ENCODE peak calls at places on chromosomes 4 and X, in four cellular contexts. A, U, L and G are unnamed samples. For H3K4me1, the result is how much of the 10 kb centered on the place peaks cover.

GRCh38 chr4:85603437-85604336 is 128.7 kb downstream of the ARHGAP24 start:
- DNase-seq in U (peak), A (no peak), L (no peak), G (no peak)

GRCh38 chr4:85102606-85103005 is 136.1 kb upstream of the WDFY3 start:
- DNase-seq in L (no peak), U (peak), A (peak), G (no peak)

GRCh38 chrX:149039057-149039456 is 466.0 kb downstream of the IDS start:
- DNase-seq in U (no peak), L (no peak), A (no peak), G (no peak)

GRCh38 chr4:1842993-1843448 is 12.9 kb downstream of the LETM1 start:
- DNase-seq in A (no peak), U (peak), L (no peak), G (peak)

GRCh38 chr4:169133932-169134331 is 123.9 kb upstream of the CBR4 start:
- DNase-seq in U (no peak), A (no peak), L (no peak), G (no peak)

GRCh38 chrX:23525531-23525930 is 141.8 kb upstream of the PRDX4 start:
- DNase-seq in U (no peak), A (no peak), L (no peak), G (no peak)

GRCh38 chr4:25843340-25844097 is 19.3 kb downstream of the SEL1L3 start:
- DNase-seq in U (no peak), A (no peak), L (no peak), G (no peak)

GRCh38 chr4:87120411-87121162 is 99.8 kb downstream of the KLHL8 start:
- DNase-seq in L (no peak), A (no peak), U (peak), G (peak)

GRCh38 chrX:148466292-148466691 is 34.1 kb upstream of the AFF2 start:
- DNase-seq in U (no peak), L (no peak), A (no peak), G (no peak)

GRCh38 chr4:78551420-78552351 is at the start of gene ANXA3:
- DNase-seq in A (peak), L (peak), U (peak), G (no peak)

GRCh38 chr4:153211986-153212720 is 7.9 kb downstream of the TRIM2 start:
- DNase-seq in U (peak), L (no peak), A (no peak), G (peak)
- H3K4me1 ChIP-seq in U (under half), L (under half), A (under half), G (under half)

GRCh38 chr4:20987191-20987590 is 286.9 kb downstream of the PACRGL start:
- DNase-seq in A (peak), L (no peak), U (no peak), G (no peak)
- H3K18ac ChIP-seq in A (no peak), L (no peak), U (no peak), G (no peak)

DNA sequence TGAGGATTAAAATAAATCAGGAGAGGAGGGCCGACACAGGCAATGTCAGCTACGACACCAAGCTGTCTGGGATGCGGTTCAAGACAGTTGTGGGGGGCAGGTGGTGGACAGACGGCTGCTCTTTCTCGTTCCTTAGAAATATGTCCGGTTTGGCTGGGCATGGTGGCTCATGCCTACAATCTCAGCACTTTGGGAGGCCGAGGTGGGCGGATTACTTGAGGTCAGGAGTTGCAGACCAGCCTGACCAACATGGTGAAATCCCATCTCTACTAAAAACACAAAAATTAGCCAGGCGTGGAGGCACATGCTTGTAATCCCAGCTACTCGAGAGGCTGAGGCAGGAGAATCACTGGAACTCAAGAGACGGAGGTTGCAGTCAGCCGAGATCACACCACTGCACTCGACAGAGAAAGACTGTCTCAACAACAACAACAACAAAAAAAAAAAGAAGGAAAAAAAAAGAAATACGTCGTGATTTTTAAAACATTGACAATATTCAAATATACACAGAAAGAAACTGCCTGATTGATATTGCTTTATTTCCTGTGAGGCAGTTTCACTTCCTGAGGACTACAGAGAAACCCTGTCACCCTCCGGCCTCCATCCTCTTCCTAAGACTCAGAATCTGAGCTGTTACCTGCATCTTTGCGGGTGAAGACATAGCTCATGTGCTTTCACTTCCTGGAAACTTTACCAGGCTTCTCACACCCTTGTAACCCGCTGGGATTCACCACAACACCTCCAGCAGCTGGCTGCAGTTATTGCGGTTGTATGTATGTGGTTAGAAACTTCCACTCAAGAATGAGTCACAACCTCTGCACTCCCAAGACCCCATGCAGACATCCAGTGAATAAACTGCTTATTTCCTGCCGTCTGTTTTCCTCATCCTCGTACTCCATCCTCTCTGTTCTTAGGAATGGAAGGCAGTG is 63.8 kb upstream of the STS start:
- DNase-seq in U (peak), A (peak), L (no peak), G (peak)
- H3K4me1 ChIP-seq in U (under half), A (under half), L (under half), G (under half)

DNA sequence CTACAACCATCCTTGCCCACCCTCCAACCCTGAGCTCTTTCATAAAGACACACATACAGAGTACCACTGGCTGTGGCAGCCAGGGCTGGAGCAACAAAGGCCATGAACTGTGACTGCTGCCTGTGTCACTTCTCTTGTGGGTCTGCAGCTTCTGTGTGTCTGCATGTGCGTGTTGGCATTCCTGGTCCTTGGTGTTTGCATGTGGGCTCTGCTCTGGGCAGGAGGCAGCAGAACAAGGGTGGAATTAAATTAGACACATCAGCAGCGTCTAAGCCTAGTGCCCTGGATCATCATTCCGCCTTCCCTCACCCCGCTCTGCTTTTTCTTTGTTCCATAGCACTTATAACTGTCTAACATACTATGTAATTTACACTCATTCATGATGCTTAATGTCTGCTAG is 157.7 kb downstream of the MGST2 start:
- DNase-seq in U (no peak), A (no peak), L (no peak), G (no peak)
- H3K18ac ChIP-seq in U (no peak), A (no peak), L (peak), G (no peak)

GRCh38 chrX:137746289-137746688 is 180.4 kb downstream of the ZIC3 start:
- DNase-seq in U (no peak), L (no peak), A (peak), G (no peak)
- H3K4me1 ChIP-seq in U (under half), L (under half), A (under half), G (under half)